ENCODE peak calls at places on chromosomes 11 and 22, in ten cellular contexts. T is fibroblast of the aortic adventitia, X is thoracic aorta, L is fibroblast of lung, B is foreskin fibroblast, I is colonic mucosa, G is upper lobe of right lung, J is neural progenitor cell, C is esophagus squamous epithelium, M is cardiac fibroblast. U is an unnamed sample.
A peak's percentile ranks its signal among the peaks of the same experiment; 100 is the strongest.

GRCh38 chr11:2269601-2270321 is 627 bp downstream of the ASCL2 start:
- DNase-seq in T (peak; percentile 29), L (peak; percentile 68), J (peak; percentile 87), G (peak; percentile 82), C (no peak), X (no peak), M (peak; percentile 56), B (peak; percentile 75), I (peak; percentile 72), U (no peak)

GRCh38 chr11:84313830-84314359 is 1027.7 kb upstream of the CCDC90B start:
- DNase-seq in L (no peak), C (no peak), B (no peak), T (peak; percentile 47), J (no peak), G (no peak), M (no peak), X (no peak), I (no peak), U (no peak)

GRCh38 chr11:117794772-117795629 is 2.0 kb downstream of the DSCAML1 start:
- DNase-seq in J (no peak), X (no peak), L (no peak), I (no peak), G (no peak), T (no peak), M (no peak), B (no peak), C (no peak), U (no peak)

GRCh38 chr22:27499121-27499520 is 302.4 kb downstream of the MN1 start:
- DNase-seq in J (no peak), I (no peak), C (no peak), B (no peak), L (peak; percentile 31), M (no peak), G (no peak), X (no peak), T (no peak), U (no peak)

GRCh38 chr11:3169952-3170755 is 5.0 kb upstream of the OSBPL5 start:
- DNase-seq in B (no peak), T (no peak), M (no peak), X (no peak), I (no peak), G (peak; percentile 60), J (no peak), L (no peak), C (no peak), U (no peak)

GRCh38 chr11:55714982-55715888 is 53.2 kb downstream of the OR4C6 start:
- DNase-seq in M (no peak), X (no peak), C (no peak), J (no peak), I (no peak), T (no peak), B (no peak), G (no peak), L (no peak), U (no peak)

GRCh38 chr11:128187829-128188228 is 399.5 kb downstream of the ETS1 start:
- DNase-seq in C (no peak), B (peak; percentile 91), T (no peak), L (no peak), J (no peak), X (no peak), I (no peak), G (no peak), M (peak; percentile 18), U (no peak)

GRCh38 chr22:23684561-23685031 is 6.2 kb upstream of the RGL4 start:
- DNase-seq in M (peak; percentile 55), T (peak; percentile 80), G (no peak), J (no peak), X (no peak), B (peak; percentile 28), C (no peak), L (peak; percentile 5), I (no peak), U (no peak)

GRCh38 chr22:37314315-37315046 is 32.2 kb downstream of the CYTH4 start:
- DNase-seq in L (no peak), T (no peak), I (no peak), G (no peak), B (no peak), J (no peak), M (peak; percentile 50), X (no peak), C (no peak), U (no peak)

DNA sequence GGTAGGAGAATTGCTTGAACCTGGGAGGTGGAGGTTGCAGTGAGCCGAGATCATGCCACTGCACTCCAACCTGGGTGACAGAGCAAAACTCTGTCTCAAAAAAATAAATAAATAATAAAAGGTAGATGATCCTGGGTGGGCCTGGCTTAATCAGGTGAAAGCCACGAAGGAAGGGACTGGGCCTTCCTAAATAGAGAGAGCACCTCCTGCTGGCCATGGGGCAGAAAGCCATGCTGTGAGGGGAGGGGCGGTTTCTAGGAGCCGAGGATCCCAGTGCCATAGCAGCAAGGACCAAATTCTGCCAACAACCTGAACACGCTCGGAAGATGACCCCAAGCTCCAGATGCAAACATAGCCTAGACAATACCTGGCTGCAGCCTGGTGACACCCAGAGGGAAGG is 24.5 kb upstream of the DGKZ start:
- DNase-seq in J (peak; percentile 27), L (no peak), I (peak; percentile 52), B (peak; percentile 48), T (peak; percentile 31), M (no peak), G (no peak), X (no peak), C (no peak), U (no peak)
- TF ChIP-seq CTCF in J (peak; percentile 32), L (peak; percentile 38), I (no peak), B (peak; percentile 55), T (peak; percentile 48), M (peak; percentile 64), G (peak; percentile 28), X (no peak), C (no peak), U (peak; percentile 49)

DNA sequence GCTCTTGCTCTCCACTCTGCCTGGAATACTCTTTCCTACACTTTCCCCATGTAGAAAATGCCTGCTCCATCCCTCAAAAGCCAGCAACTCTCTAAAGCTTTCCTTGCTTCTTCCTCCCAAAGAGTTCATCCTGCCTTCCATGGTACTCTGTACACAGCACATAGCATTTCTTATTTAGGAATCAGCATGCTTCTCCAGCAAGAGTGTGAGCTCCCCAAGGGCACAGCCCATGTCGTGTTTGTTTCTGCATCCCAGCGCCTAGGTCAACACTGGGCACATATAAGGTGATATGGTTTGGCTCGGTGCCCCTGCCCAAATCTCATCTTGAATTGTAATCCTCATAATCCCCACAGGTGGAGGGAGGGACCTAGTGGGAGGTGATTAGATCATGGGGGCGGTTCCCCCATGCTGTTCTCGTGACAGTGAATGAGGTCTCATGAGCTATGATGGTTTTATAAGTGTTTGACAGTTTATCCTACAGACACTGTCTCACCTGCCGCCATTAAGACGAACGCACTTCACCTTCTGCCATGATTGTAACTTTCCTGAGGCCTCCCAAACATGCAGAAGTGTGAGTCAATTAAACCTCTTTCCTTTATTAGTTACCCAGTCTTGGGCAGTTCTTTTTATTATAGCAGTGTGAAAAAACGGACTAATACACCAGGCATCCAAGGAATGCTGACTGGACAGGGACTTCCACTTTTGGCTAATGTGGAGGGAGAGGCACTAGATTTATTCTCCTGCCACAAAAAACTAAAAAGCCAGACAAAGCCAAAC is 8.2 kb downstream of the VPS37C start:
- DNase-seq in T (peak; percentile 78), G (no peak), M (peak; percentile 74), J (no peak), B (peak; percentile 83), I (no peak), X (no peak), C (no peak), L (peak; percentile 86), U (no peak)
- H3K4me3 ChIP-seq in T (no peak overlapping the region), G (no peak overlapping the region), M (no peak overlapping the region), J (no peak overlapping the region), B (no peak overlapping the region), I (no peak overlapping the region), X (peak overlapping the region; percentile 4), C (no peak overlapping the region), L (no peak overlapping the region), U (no peak overlapping the region)

DNA sequence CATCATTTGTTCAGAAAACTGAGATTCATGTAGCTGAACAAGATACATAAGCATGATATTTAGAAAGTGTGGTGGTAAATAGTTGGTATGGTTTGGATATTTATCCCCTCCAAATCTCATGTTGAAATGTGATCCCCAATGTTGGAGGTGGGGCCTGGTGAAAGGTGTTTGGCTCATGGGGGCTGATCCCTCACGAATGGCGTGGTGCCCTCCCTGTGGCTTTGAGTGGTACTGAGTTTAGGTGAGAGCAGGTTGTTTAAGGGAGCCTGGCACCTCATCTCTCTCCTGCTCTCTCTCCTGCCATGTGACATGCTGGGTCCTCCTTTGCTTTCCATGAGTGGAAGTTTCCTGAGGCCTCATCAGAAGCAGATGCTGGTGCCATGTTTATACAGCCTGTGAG is 48.1 kb downstream of the NXPE1 start:
- DNase-seq in X (no peak), G (no peak), T (no peak), C (no peak), J (no peak), M (no peak), B (no peak), L (no peak), I (no peak), U (no peak)
- TF ChIP-seq CTCF in X (no peak), G (no peak), T (no peak), C (no peak), J (no peak), M (no peak), B (no peak), L (no peak), I (no peak), U (no peak)

GRCh38 chr11:18394300-18394927 is at the start of gene LDHA:
- DNase-seq in B (peak; percentile 99), G (peak; percentile 99), C (peak; percentile 93), J (peak; percentile 89), T (peak; percentile 95), L (peak; percentile 98), I (peak; percentile 99), X (peak; percentile 97), M (peak; percentile 99), U (peak; percentile 90)
- H3K4me3 ChIP-seq in B (peak within 1 kb of the TSS; percentile 95), G (peak within 1 kb of the TSS; percentile 88), C (peak within 1 kb of the TSS; percentile 89), J (peak within 1 kb of the TSS; percentile 68), T (peak within 1 kb of the TSS; percentile 98), L (peak within 1 kb of the TSS; percentile 79), I (peak within 1 kb of the TSS; percentile 91), X (peak within 1 kb of the TSS; percentile 98), M (peak within 1 kb of the TSS; percentile 98), U (peak within 1 kb of the TSS; percentile 83)

GRCh38 chr11:8384199-8384821 is 120.6 kb upstream of the LMO1 start:
- DNase-seq in T (peak; percentile 27), M (peak; percentile 47), I (no peak), X (no peak), L (peak; percentile 32), C (no peak), J (peak; percentile 64), B (peak; percentile 47), G (peak; percentile 78), U (peak; percentile 51)
- TF ChIP-seq CTCF in T (no peak), M (no peak), I (no peak), X (no peak), L (no peak), C (no peak), J (peak; percentile 24), B (no peak), G (no peak), U (peak; percentile 50)